ENCODE peak calls at places on chromosome 18, in nine cellular contexts. W is CD4-positive, alpha-beta T cell; S is lower lobe of right lung; H is ascending aorta; Z is bronchial epithelial cell; P is BJ; F is pancreas; T is thoracic aorta; C is activated CD8-positive, alpha-beta T cell treated with anti-CD3 and anti-CD28 coated beads for 36 hours. O is an unnamed sample.

GRCh38 chr18:38923136-38923535 is 1357.5 kb upstream of the CELF4 start:
- DNase-seq in H (no peak), S (no peak), Z (peak; percentile 18), W (no peak), T (no peak), F (no peak), P (no peak), C (no peak), O (no peak)

GRCh38 chr18:10139783-10140410 is 226.1 kb downstream of the VAPA start:
- DNase-seq in C (no peak), S (no peak), Z (peak; percentile 85), W (no peak), T (no peak), F (no peak), P (peak; percentile 39), H (no peak), O (no peak)

GRCh38 chr18:36175481-36175880 is 11.8 kb upstream of the MOCOS start:
- DNase-seq in P (no peak), C (no peak), T (no peak), F (no peak), Z (no peak), S (no peak), W (no peak), H (no peak), O (no peak)

GRCh38 chr18:70415823-70416488 is 127.1 kb downstream of the SOCS6 start:
- DNase-seq in F (no peak), P (no peak), W (no peak), Z (peak; percentile 77), C (no peak), H (no peak), T (no peak), S (no peak), O (no peak)

GRCh38 chr18:9418047-9418690 is 57.1 kb upstream of the RALBP1 start:
- DNase-seq in W (no peak), S (no peak), F (no peak), C (no peak), Z (no peak), H (no peak), P (no peak), T (no peak), O (no peak)

GRCh38 chr18:48676756-48677368 is 138.0 kb downstream of the CTIF start:
- DNase-seq in S (peak; percentile 82), F (peak; percentile 80), W (peak; percentile 43), C (peak; percentile 80), Z (peak; percentile 10), P (no peak), T (peak; percentile 48), H (peak; percentile 86), O (peak; percentile 72)

GRCh38 chr18:39596891-39597290 is 2031.3 kb upstream of the CELF4 start:
- DNase-seq in P (no peak), T (no peak), Z (no peak), C (no peak), W (no peak), F (no peak), S (no peak), H (no peak), O (no peak)

GRCh38 chr18:9017900-9018217 is 84.6 kb upstream of the NDUFV2 start:
- DNase-seq in Z (peak; percentile 78), W (no peak), H (peak; percentile 74), T (peak; percentile 7), C (no peak), S (no peak), F (no peak), P (no peak), O (no peak)

GRCh38 chr18:43398601-43399000 is 121.3 kb upstream of the SYT4 start:
- DNase-seq in F (no peak), S (no peak), H (no peak), T (no peak), W (no peak), P (no peak), Z (peak; percentile 87), C (no peak), O (no peak)

GRCh38 chr18:23992119-23992940 is 22.2 kb upstream of the TTC39C start:
- DNase-seq in W (peak; percentile 46), S (peak; percentile 60), P (no peak), Z (peak; percentile 87), T (no peak), C (peak; percentile 63), F (no peak), H (no peak), O (no peak)

GRCh38 chr18:49447810-49448745 is 12.4 kb downstream of the DYM start:
- DNase-seq in C (peak; percentile 59), P (no peak), F (no peak), T (no peak), S (no peak), W (peak; percentile 3), Z (peak; percentile 50), H (no peak), O (no peak)

GRCh38 chr18:2654828-2655152 is 736 bp upstream of the SMCHD1 start:
- DNase-seq in S (no peak), H (no peak), F (no peak), T (no peak), P (no peak), C (no peak), Z (no peak), W (no peak), O (no peak)

GRCh38 chr18:13374096-13374467 is 155.5 kb downstream of the LDLRAD4 start:
- DNase-seq in T (no peak), W (no peak), Z (no peak), P (no peak), S (no peak), F (no peak), C (no peak), H (no peak), O (no peak)

GRCh38 chr18:37630326-37630725 is 64.7 kb upstream of the CELF4 start:
- DNase-seq in W (no peak), F (no peak), P (no peak), H (no peak), C (no peak), T (no peak), Z (peak; percentile 37), S (no peak), O (no peak)

GRCh38 chr18:22691988-22692710 is 241.0 kb upstream of the RBBP8 start:
- DNase-seq in Z (peak; percentile 68), S (no peak), T (no peak), W (no peak), C (no peak), P (peak; percentile 96), F (no peak), H (no peak), O (no peak)

GRCh38 chr18:9648431-9649163 is 34.2 kb upstream of the PPP4R1 start:
- DNase-seq in F (no peak), Z (peak; percentile 98), T (no peak), W (no peak), C (no peak), P (no peak), S (no peak), H (peak; percentile 11), O (no peak)

GRCh38 chr18:67916142-67916541 is 399.6 kb upstream of the DSEL start:
- DNase-seq in T (no peak), C (no peak), F (no peak), W (no peak), P (no peak), S (no peak), Z (peak; percentile 17), H (no peak), O (no peak)

GRCh38 chr18:64202229-64202835 is 53.4 kb upstream of the LINC00305 start:
- DNase-seq in H (no peak), T (no peak), W (no peak), Z (no peak), S (no peak), P (no peak), C (no peak), F (no peak), O (no peak)

DNA sequence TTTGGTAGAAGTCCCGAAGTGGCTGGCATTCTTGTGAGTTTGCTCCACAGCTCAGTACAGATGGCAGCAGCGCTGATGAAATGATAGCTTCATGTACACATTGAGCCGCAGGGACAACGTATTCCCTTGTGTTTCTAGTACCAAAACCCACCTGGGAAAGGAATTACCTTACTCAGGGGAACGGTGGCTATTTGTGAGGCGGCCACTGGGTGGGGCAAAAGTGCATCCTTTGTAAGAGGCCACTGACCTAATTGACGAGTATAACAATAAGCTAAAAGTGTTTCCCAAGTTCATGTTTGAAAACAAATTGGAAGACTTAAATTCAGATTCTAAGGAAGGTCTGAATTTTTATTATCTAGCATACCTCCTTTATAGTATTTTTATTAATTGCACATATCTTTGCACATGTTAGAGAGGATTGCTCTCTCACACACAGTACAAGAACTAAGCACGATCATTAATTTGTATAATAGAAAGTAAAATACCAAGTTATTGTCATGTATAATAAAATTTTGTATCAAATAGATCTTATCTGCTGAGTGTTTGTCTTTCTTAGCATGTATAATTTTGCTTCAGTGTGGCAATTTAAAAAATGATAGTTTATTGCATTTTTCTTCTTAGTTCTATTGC is 25.3 kb upstream of the CDH7 start:
- DNase-seq in S (no peak), T (no peak), C (peak; percentile 9), F (no peak), P (no peak), H (no peak), W (no peak), Z (peak; percentile 29), O (no peak)
- TF ChIP-seq CTCF in S (peak; percentile 26), T (no peak), C (peak; percentile 20), F (peak; percentile 29), P (no peak), H (no peak), W (no peak), Z (peak; percentile 54), O (no peak)

DNA sequence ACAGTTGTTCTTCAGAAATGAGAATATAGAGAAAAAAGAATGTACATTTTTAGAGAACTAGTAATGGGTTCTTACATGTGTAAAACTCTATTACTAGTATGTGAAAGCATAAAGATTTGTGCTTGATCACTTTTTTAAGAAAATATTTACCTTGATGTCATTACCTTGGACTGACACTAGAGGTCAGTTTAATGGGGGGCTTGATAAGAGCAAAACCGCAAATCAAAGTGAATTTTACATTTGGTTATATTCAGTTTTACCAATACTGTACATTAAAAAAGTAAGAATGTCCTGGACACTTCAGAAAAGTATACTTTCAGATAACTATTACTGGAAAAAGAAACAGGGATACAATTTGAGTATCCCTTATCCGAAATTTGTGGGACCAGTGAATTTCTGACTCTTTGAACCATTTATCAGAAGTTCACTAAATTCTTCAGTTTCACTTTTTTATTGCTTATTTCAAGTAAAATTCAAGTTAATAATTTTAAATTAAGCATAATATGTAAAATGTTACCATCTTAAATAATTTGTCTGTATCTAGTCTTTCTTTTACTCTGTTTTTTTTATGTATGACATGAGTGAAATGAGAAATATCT is 1149.5 kb downstream of the DSC3 start:
- DNase-seq in C (no peak), F (no peak), Z (peak; percentile 14), T (no peak), P (no peak), S (no peak), H (no peak), W (no peak), O (no peak)
- TF ChIP-seq CTCF in C (peak; percentile 33), F (peak; percentile 6), Z (peak; percentile 16), T (no peak), P (peak; percentile 37), S (peak; percentile 30), H (no peak), W (no peak), O (no peak)

GRCh38 chr18:46481048-46481846 is 175.8 kb downstream of the LOXHD1 start:
- DNase-seq in F (no peak), S (no peak), H (no peak), W (peak; percentile 39), C (peak; percentile 79), T (no peak), Z (peak; percentile 28), P (no peak), O (no peak)
- TF ChIP-seq CTCF in F (peak; percentile 69), S (peak; percentile 79), H (peak; percentile 59), W (peak; percentile 65), C (peak; percentile 83), T (peak; percentile 81), Z (peak; percentile 58), P (peak; percentile 72), O (no peak)

GRCh38 chr18:7592305-7593071 is 25.4 kb downstream of the PTPRM start:
- DNase-seq in W (no peak), T (no peak), Z (no peak), F (no peak), P (no peak), S (no peak), C (no peak), H (no peak), O (no peak)
- TF ChIP-seq CTCF in W (no peak), T (no peak), Z (no peak), F (no peak), P (no peak), S (no peak), C (no peak), H (no peak), O (no peak)